ENCODE peak calls at places on chromosomes 5 and 9, in nine cellular contexts. D is fibroblast of gingiva, M is HCEC 1CT, H is OCI-M1, Y is NCI-H1436, Q is DMS53, B is left ventricle myocardium inferior, R is hepatocyte, C is NCI-H82. O is an unnamed sample.

GRCh38 chr5:131514316-131515275 is 120.4 kb downstream of the RAPGEF6 start:
- DNase-seq in D (no peak), M (peak), H (peak), Y (no peak), Q (peak), B (no peak), R (no peak), C (no peak), O (no peak)

GRCh38 chr5:128349044-128349629 is 188.9 kb downstream of the FBN2 start:
- DNase-seq in D (no peak), M (no peak), H (no peak), Y (no peak), Q (peak), B (no peak), R (peak), C (no peak), O (peak)

GRCh38 chr5:84597904-84598303 is 213.2 kb upstream of the EDIL3 start:
- DNase-seq in D (no peak), M (no peak), H (no peak), Y (no peak), Q (no peak), B (no peak), R (no peak), C (no peak), O (no peak)

GRCh38 chr5:148457183-148457620 is 73.4 kb downstream of the FBXO38 start:
- DNase-seq in D (no peak), M (peak), H (peak), Y (peak), Q (peak), B (no peak), R (no peak), C (peak), O (peak)

GRCh38 chr9:135332979-135333748 is 146.4 kb upstream of the PPP1R26 start:
- DNase-seq in D (no peak), M (no peak), H (no peak), Y (no peak), Q (no peak), B (no peak), R (no peak), C (no peak), O (no peak)

GRCh38 chr5:143014017-143014651 is 244.0 kb downstream of the ARHGAP26 start:
- DNase-seq in D (no peak), M (no peak), H (peak), Y (no peak), Q (peak), B (peak), R (no peak), C (peak), O (peak)

GRCh38 chr9:135347461-135347860 is 132.1 kb upstream of the PPP1R26 start:
- DNase-seq in D (no peak), M (no peak), H (no peak), Y (no peak), Q (no peak), B (no peak), R (no peak), C (no peak), O (no peak)

GRCh38 chr9:34994429-34995287 is 5.1 kb downstream of the DNAJB5 start:
- DNase-seq in D (no peak), M (peak), H (peak), Y (peak), Q (peak), B (no peak), R (peak), C (peak), O (peak)

GRCh38 chr5:121969660-121970295 is 8.0 kb downstream of the SRFBP1 start:
- DNase-seq in D (peak), M (peak), H (no peak), Y (no peak), Q (no peak), B (no peak), R (no peak), C (no peak), O (no peak)

GRCh38 chr5:160968480-160968879 is 116.5 kb upstream of the ATP10B start:
- DNase-seq in D (no peak), M (no peak), H (no peak), Y (no peak), Q (no peak), B (no peak), R (no peak), C (no peak), O (no peak)

GRCh38 chr5:149203896-149204544 is 62.7 kb downstream of the ABLIM3 start:
- DNase-seq in D (no peak), M (peak), H (no peak), Y (no peak), Q (no peak), B (no peak), R (no peak), C (no peak), O (no peak)

GRCh38 chr9:116233160-116233530 is 79.6 kb downstream of the PAPPA start:
- DNase-seq in D (no peak), M (no peak), H (no peak), Y (no peak), Q (no peak), B (no peak), R (no peak), C (no peak), O (no peak)

GRCh38 chr9:113673726-113674125 is 202.4 kb upstream of the ZNF618 start:
- DNase-seq in D (no peak), M (peak), H (no peak), Y (no peak), Q (no peak), B (no peak), R (no peak), C (no peak), O (no peak)

GRCh38 chr5:178870411-178870810 is 10.7 kb downstream of the ZNF354B start:
- DNase-seq in D (no peak), M (no peak), H (no peak), Y (no peak), Q (no peak), B (no peak), R (no peak), C (no peak), O (no peak)

GRCh38 chr9:111108946-111109345 is 70.7 kb upstream of the LPAR1 start:
- DNase-seq in D (peak), M (peak), H (peak), Y (no peak), Q (no peak), B (no peak), R (no peak), C (no peak), O (no peak)

GRCh38 chr5:64229163-64229774 is 63.6 kb downstream of the RNF180 start:
- DNase-seq in D (peak), M (peak), H (peak), Y (peak), Q (peak), B (no peak), R (peak), C (peak), O (peak)

GRCh38 chr9:124725068-124725452 is 46.1 kb downstream of the NR6A1 start:
- DNase-seq in D (no peak), M (peak), H (no peak), Y (no peak), Q (no peak), B (no peak), R (no peak), C (no peak), O (no peak)

GRCh38 chr9:90034071-90034470 is 429.3 kb downstream of the GADD45G start:
- DNase-seq in D (no peak), M (no peak), H (no peak), Y (no peak), Q (peak), B (no peak), R (no peak), C (peak), O (no peak)

GRCh38 chr9:27194401-27195091 is 85.5 kb downstream of the TEK start:
- DNase-seq in D (peak), M (peak), H (no peak), Y (no peak), Q (peak), B (no peak), R (peak), C (no peak), O (no peak)

GRCh38 chr9:72526901-72527800 is 5.7 kb downstream of the TMC1 start:
- DNase-seq in D (peak), M (peak), H (no peak), Y (peak), Q (peak), B (peak), R (peak), C (peak), O (peak)